ENCODE peak calls at places on chromosomes 12 and 14, in six cellular contexts. One of them, this sample, is unnamed.

GRCh38 chr12:3197131-3197818 is 120.1 kb downstream of the TSPAN9 start:
- DNase-seq in heart left ventricle: no peak
- DNase-seq in fibroblast of lung: no peak
- DNase-seq in activated gamma-delta T cell treated with anti-CD3 and anti-CD28 coated beads, Interleukin-2, amount 50 U/mL, for 16 hours: no peak
- DNase-seq in NCI-H1105: no peak
- DNase-seq in activated T-helper 1 cell treated with Interleukin-2 at 50 U/mL for 16 hours: no peak
- DNase-seq in this sample: no peak

GRCh38 chr12:14239935-14240872 is 125.3 kb upstream of the ATF7IP start:
- DNase-seq in heart left ventricle: no peak
- DNase-seq in fibroblast of lung: peak
- DNase-seq in activated gamma-delta T cell treated with anti-CD3 and anti-CD28 coated beads, Interleukin-2, amount 50 U/mL, for 16 hours: no peak
- DNase-seq in NCI-H1105: no peak
- DNase-seq in activated T-helper 1 cell treated with Interleukin-2 at 50 U/mL for 16 hours: peak
- DNase-seq in this sample: no peak

GRCh38 chr12:20440408-20440807 is 72.1 kb downstream of the PDE3A start:
- DNase-seq in heart left ventricle: no peak
- DNase-seq in fibroblast of lung: no peak
- DNase-seq in activated gamma-delta T cell treated with anti-CD3 and anti-CD28 coated beads, Interleukin-2, amount 50 U/mL, for 16 hours: no peak
- DNase-seq in NCI-H1105: no peak
- DNase-seq in activated T-helper 1 cell treated with Interleukin-2 at 50 U/mL for 16 hours: no peak
- DNase-seq in this sample: no peak

GRCh38 chr12:42590324-42590934 is 883 bp upstream of the PRICKLE1 start:
- DNase-seq in heart left ventricle: peak
- DNase-seq in fibroblast of lung: peak
- DNase-seq in activated gamma-delta T cell treated with anti-CD3 and anti-CD28 coated beads, Interleukin-2, amount 50 U/mL, for 16 hours: no peak
- DNase-seq in NCI-H1105: peak
- DNase-seq in activated T-helper 1 cell treated with Interleukin-2 at 50 U/mL for 16 hours: no peak
- DNase-seq in this sample: no peak

GRCh38 chr12:726281-727140 is 25.9 kb upstream of the WNK1 start:
- DNase-seq in heart left ventricle: no peak
- DNase-seq in fibroblast of lung: peak
- DNase-seq in activated gamma-delta T cell treated with anti-CD3 and anti-CD28 coated beads, Interleukin-2, amount 50 U/mL, for 16 hours: no peak
- DNase-seq in NCI-H1105: no peak
- DNase-seq in activated T-helper 1 cell treated with Interleukin-2 at 50 U/mL for 16 hours: no peak
- DNase-seq in this sample: peak

GRCh38 chr12:130993759-130994670 is 40.3 kb downstream of the ADGRD1 start:
- DNase-seq in heart left ventricle: no peak
- DNase-seq in fibroblast of lung: no peak
- DNase-seq in activated gamma-delta T cell treated with anti-CD3 and anti-CD28 coated beads, Interleukin-2, amount 50 U/mL, for 16 hours: no peak
- DNase-seq in NCI-H1105: no peak
- DNase-seq in activated T-helper 1 cell treated with Interleukin-2 at 50 U/mL for 16 hours: no peak
- DNase-seq in this sample: no peak

GRCh38 chr12:51822956-51823355 is 25.6 kb downstream of the FIGNL2 start:
- DNase-seq in heart left ventricle: no peak
- DNase-seq in fibroblast of lung: no peak
- DNase-seq in activated gamma-delta T cell treated with anti-CD3 and anti-CD28 coated beads, Interleukin-2, amount 50 U/mL, for 16 hours: no peak
- DNase-seq in NCI-H1105: no peak
- DNase-seq in activated T-helper 1 cell treated with Interleukin-2 at 50 U/mL for 16 hours: no peak
- DNase-seq in this sample: no peak

GRCh38 chr12:69583203-69583602 is 2.1 kb upstream of the CCT2 start:
- DNase-seq in heart left ventricle: no peak
- DNase-seq in fibroblast of lung: no peak
- DNase-seq in activated gamma-delta T cell treated with anti-CD3 and anti-CD28 coated beads, Interleukin-2, amount 50 U/mL, for 16 hours: no peak
- DNase-seq in NCI-H1105: no peak
- DNase-seq in activated T-helper 1 cell treated with Interleukin-2 at 50 U/mL for 16 hours: no peak
- DNase-seq in this sample: no peak

GRCh38 chr12:111443086-111443485 is 37.4 kb downstream of the SH2B3 start:
- DNase-seq in heart left ventricle: peak
- DNase-seq in fibroblast of lung: no peak
- DNase-seq in activated gamma-delta T cell treated with anti-CD3 and anti-CD28 coated beads, Interleukin-2, amount 50 U/mL, for 16 hours: no peak
- DNase-seq in NCI-H1105: no peak
- DNase-seq in activated T-helper 1 cell treated with Interleukin-2 at 50 U/mL for 16 hours: no peak
- DNase-seq in this sample: no peak

GRCh38 chr14:37088816-37089215 is 83.6 kb downstream of the SLC25A21 start:
- DNase-seq in heart left ventricle: no peak
- DNase-seq in fibroblast of lung: peak
- DNase-seq in activated gamma-delta T cell treated with anti-CD3 and anti-CD28 coated beads, Interleukin-2, amount 50 U/mL, for 16 hours: no peak
- DNase-seq in NCI-H1105: no peak
- DNase-seq in activated T-helper 1 cell treated with Interleukin-2 at 50 U/mL for 16 hours: no peak
- DNase-seq in this sample: no peak

GRCh38 chr14:103416916-103417315 is 31.7 kb downstream of the MARK3 start:
- DNase-seq in heart left ventricle: no peak
- DNase-seq in fibroblast of lung: no peak
- DNase-seq in activated gamma-delta T cell treated with anti-CD3 and anti-CD28 coated beads, Interleukin-2, amount 50 U/mL, for 16 hours: no peak
- DNase-seq in NCI-H1105: no peak
- DNase-seq in activated T-helper 1 cell treated with Interleukin-2 at 50 U/mL for 16 hours: no peak
- DNase-seq in this sample: no peak

GRCh38 chr12:30859226-30859625 is 67.3 kb upstream of the TSPAN11 start:
- DNase-seq in heart left ventricle: no peak
- DNase-seq in fibroblast of lung: no peak
- DNase-seq in activated gamma-delta T cell treated with anti-CD3 and anti-CD28 coated beads, Interleukin-2, amount 50 U/mL, for 16 hours: no peak
- DNase-seq in NCI-H1105: no peak
- DNase-seq in activated T-helper 1 cell treated with Interleukin-2 at 50 U/mL for 16 hours: no peak
- DNase-seq in this sample: no peak

GRCh38 chr14:102954081-102954789 is 31.8 kb downstream of the AMN start:
- DNase-seq in heart left ventricle: no peak
- DNase-seq in fibroblast of lung: no peak
- DNase-seq in activated gamma-delta T cell treated with anti-CD3 and anti-CD28 coated beads, Interleukin-2, amount 50 U/mL, for 16 hours: no peak
- DNase-seq in NCI-H1105: no peak
- DNase-seq in activated T-helper 1 cell treated with Interleukin-2 at 50 U/mL for 16 hours: no peak
- DNase-seq in this sample: no peak

GRCh38 chr12:123242083-123242904 is 9.1 kb downstream of the MTRFR start:
- DNase-seq in heart left ventricle: no peak
- DNase-seq in fibroblast of lung: no peak
- DNase-seq in activated gamma-delta T cell treated with anti-CD3 and anti-CD28 coated beads, Interleukin-2, amount 50 U/mL, for 16 hours: no peak
- DNase-seq in NCI-H1105: peak
- DNase-seq in activated T-helper 1 cell treated with Interleukin-2 at 50 U/mL for 16 hours: no peak
- DNase-seq in this sample: no peak

GRCh38 chr12:2886768-2887450 is 3.8 kb upstream of the TULP3 start:
- DNase-seq in heart left ventricle: no peak
- DNase-seq in fibroblast of lung: no peak
- DNase-seq in activated gamma-delta T cell treated with anti-CD3 and anti-CD28 coated beads, Interleukin-2, amount 50 U/mL, for 16 hours: no peak
- DNase-seq in NCI-H1105: no peak
- DNase-seq in activated T-helper 1 cell treated with Interleukin-2 at 50 U/mL for 16 hours: no peak
- DNase-seq in this sample: no peak

GRCh38 chr14:35687335-35687939 is 121.7 kb downstream of the RALGAPA1 start:
- DNase-seq in heart left ventricle: no peak
- DNase-seq in fibroblast of lung: peak
- DNase-seq in activated gamma-delta T cell treated with anti-CD3 and anti-CD28 coated beads, Interleukin-2, amount 50 U/mL, for 16 hours: no peak
- DNase-seq in NCI-H1105: peak
- DNase-seq in activated T-helper 1 cell treated with Interleukin-2 at 50 U/mL for 16 hours: no peak
- DNase-seq in this sample: no peak

GRCh38 chr12:79547735-79548347 is 142.9 kb downstream of the PAWR start:
- DNase-seq in heart left ventricle: no peak
- DNase-seq in fibroblast of lung: peak
- DNase-seq in activated gamma-delta T cell treated with anti-CD3 and anti-CD28 coated beads, Interleukin-2, amount 50 U/mL, for 16 hours: no peak
- DNase-seq in NCI-H1105: peak
- DNase-seq in activated T-helper 1 cell treated with Interleukin-2 at 50 U/mL for 16 hours: no peak
- DNase-seq in this sample: no peak

GRCh38 chr12:78306236-78306635 is 475.5 kb downstream of the NAV3 start:
- DNase-seq in heart left ventricle: no peak
- DNase-seq in fibroblast of lung: no peak
- DNase-seq in activated gamma-delta T cell treated with anti-CD3 and anti-CD28 coated beads, Interleukin-2, amount 50 U/mL, for 16 hours: no peak
- DNase-seq in NCI-H1105: no peak
- DNase-seq in activated T-helper 1 cell treated with Interleukin-2 at 50 U/mL for 16 hours: no peak
- DNase-seq in this sample: no peak

GRCh38 chr14:68626386-68626785 is 166.5 kb downstream of the ZFP36L1 start:
- DNase-seq in heart left ventricle: peak
- DNase-seq in fibroblast of lung: no peak
- DNase-seq in activated gamma-delta T cell treated with anti-CD3 and anti-CD28 coated beads, Interleukin-2, amount 50 U/mL, for 16 hours: no peak
- DNase-seq in NCI-H1105: no peak
- DNase-seq in activated T-helper 1 cell treated with Interleukin-2 at 50 U/mL for 16 hours: no peak
- DNase-seq in this sample: no peak

GRCh38 chr14:73610692-73611091 is 1.6 kb upstream of the ACOT6 start:
- DNase-seq in heart left ventricle: no peak
- DNase-seq in fibroblast of lung: peak
- DNase-seq in activated gamma-delta T cell treated with anti-CD3 and anti-CD28 coated beads, Interleukin-2, amount 50 U/mL, for 16 hours: no peak
- DNase-seq in NCI-H1105: no peak
- DNase-seq in activated T-helper 1 cell treated with Interleukin-2 at 50 U/mL for 16 hours: no peak
- DNase-seq in this sample: no peak

GRCh38 chr12:50061946-50062725 is 4.7 kb downstream of the ASIC1 start:
- DNase-seq in heart left ventricle: no peak
- DNase-seq in fibroblast of lung: peak
- DNase-seq in activated gamma-delta T cell treated with anti-CD3 and anti-CD28 coated beads, Interleukin-2, amount 50 U/mL, for 16 hours: no peak
- DNase-seq in NCI-H1105: no peak
- DNase-seq in activated T-helper 1 cell treated with Interleukin-2 at 50 U/mL for 16 hours: no peak
- DNase-seq in this sample: no peak

GRCh38 chr12:107317751-107318553 is 224.6 kb upstream of the CRY1 start:
- DNase-seq in heart left ventricle: peak
- DNase-seq in fibroblast of lung: peak
- DNase-seq in activated gamma-delta T cell treated with anti-CD3 and anti-CD28 coated beads, Interleukin-2, amount 50 U/mL, for 16 hours: peak
- DNase-seq in NCI-H1105: peak
- DNase-seq in activated T-helper 1 cell treated with Interleukin-2 at 50 U/mL for 16 hours: peak
- DNase-seq in this sample: peak

GRCh38 chr14:36661506-36662257 is at the start of gene PAX9:
- DNase-seq in heart left ventricle: peak
- DNase-seq in fibroblast of lung: peak
- DNase-seq in activated gamma-delta T cell treated with anti-CD3 and anti-CD28 coated beads, Interleukin-2, amount 50 U/mL, for 16 hours: no peak
- DNase-seq in NCI-H1105: peak
- DNase-seq in activated T-helper 1 cell treated with Interleukin-2 at 50 U/mL for 16 hours: no peak
- DNase-seq in this sample: no peak

GRCh38 chr12:4271433-4272013 is 2.0 kb upstream of the CCND2 start:
- DNase-seq in heart left ventricle: no peak
- DNase-seq in fibroblast of lung: no peak
- DNase-seq in activated gamma-delta T cell treated with anti-CD3 and anti-CD28 coated beads, Interleukin-2, amount 50 U/mL, for 16 hours: no peak
- DNase-seq in NCI-H1105: no peak
- DNase-seq in activated T-helper 1 cell treated with Interleukin-2 at 50 U/mL for 16 hours: no peak
- DNase-seq in this sample: no peak

GRCh38 chr14:64971452-64971889 is 665 bp downstream of the RAB15 start:
- DNase-seq in heart left ventricle: no peak
- DNase-seq in fibroblast of lung: no peak
- DNase-seq in activated gamma-delta T cell treated with anti-CD3 and anti-CD28 coated beads, Interleukin-2, amount 50 U/mL, for 16 hours: no peak
- DNase-seq in NCI-H1105: no peak
- DNase-seq in activated T-helper 1 cell treated with Interleukin-2 at 50 U/mL for 16 hours: no peak
- DNase-seq in this sample: no peak

GRCh38 chr14:105944632-105945610 is 418.5 kb downstream of the TMEM121 start:
- DNase-seq in heart left ventricle: peak
- DNase-seq in fibroblast of lung: no peak
- DNase-seq in activated gamma-delta T cell treated with anti-CD3 and anti-CD28 coated beads, Interleukin-2, amount 50 U/mL, for 16 hours: peak
- DNase-seq in NCI-H1105: peak
- DNase-seq in activated T-helper 1 cell treated with Interleukin-2 at 50 U/mL for 16 hours: peak
- DNase-seq in this sample: peak

GRCh38 chr14:24376448-24377070 is 8.6 kb downstream of the NFATC4 start:
- DNase-seq in heart left ventricle: no peak
- DNase-seq in fibroblast of lung: no peak
- DNase-seq in activated gamma-delta T cell treated with anti-CD3 and anti-CD28 coated beads, Interleukin-2, amount 50 U/mL, for 16 hours: no peak
- DNase-seq in NCI-H1105: no peak
- DNase-seq in activated T-helper 1 cell treated with Interleukin-2 at 50 U/mL for 16 hours: no peak
- DNase-seq in this sample: no peak

GRCh38 chr14:74426202-74426582 is at the start of gene SYNDIG1L:
- DNase-seq in heart left ventricle: no peak
- DNase-seq in fibroblast of lung: no peak
- DNase-seq in activated gamma-delta T cell treated with anti-CD3 and anti-CD28 coated beads, Interleukin-2, amount 50 U/mL, for 16 hours: no peak
- DNase-seq in NCI-H1105: no peak
- DNase-seq in activated T-helper 1 cell treated with Interleukin-2 at 50 U/mL for 16 hours: no peak
- DNase-seq in this sample: no peak

This sample was measured in CD8-positive, alpha-beta T cell.